ENCODE peak calls at places on chromosomes 6 and 20, in nine cellular contexts. F is posterior vena cava; X is left lung; K is kidney tubule cell; O is stomach; M is CD8-positive, alpha-beta memory T cell; D is SW 1271; A is PC-9; S is GM23248. W is an unnamed sample.

GRCh38 chr6:6686748-6687601 is 98.5 kb downstream of the LY86 start:
- DNase-seq in O (peak; percentile 99), S (peak; percentile 42), A (peak; percentile 100), D (peak; percentile 66), F (peak; percentile 94), K (peak; percentile 99), M (no peak), X (peak; percentile 95), W (peak; percentile 82)

GRCh38 chr6:4351506-4351852 is 216.1 kb upstream of the ECI2 start:
- DNase-seq in F (no peak), A (no peak), M (no peak), D (no peak), O (no peak), X (no peak), K (no peak), S (no peak), W (no peak)

GRCh38 chr6:56888687-56889086 is 66.2 kb upstream of the BEND6 start:
- DNase-seq in O (no peak), M (no peak), X (no peak), K (peak; percentile 21), S (no peak), F (no peak), A (no peak), D (no peak), W (no peak)

GRCh38 chr6:25366785-25367657 is 87.8 kb downstream of the CARMIL1 start:
- DNase-seq in M (peak; percentile 84), X (no peak), F (no peak), D (no peak), S (peak; percentile 11), A (no peak), K (peak; percentile 49), O (no peak), W (no peak)

GRCh38 chr20:38434770-38435554 is at the start of gene SNHG17:
- DNase-seq in D (peak; percentile 93), S (peak; percentile 95), X (peak; percentile 90), M (peak; percentile 85), O (peak; percentile 93), F (peak; percentile 98), A (peak; percentile 89), K (peak; percentile 93), W (peak; percentile 98)

GRCh38 chr6:150624199-150624598 is 24.5 kb downstream of the PLEKHG1 start:
- DNase-seq in D (no peak), X (no peak), S (no peak), F (no peak), K (no peak), O (no peak), M (no peak), A (no peak), W (no peak)

GRCh38 chr20:63857751-63858392 is 3.4 kb upstream of the ABHD16B start:
- DNase-seq in A (no peak), O (no peak), F (no peak), S (peak; percentile 19), X (no peak), D (no peak), K (no peak), M (no peak), W (peak; percentile 25)

GRCh38 chr20:51522207-51522606 is 20.3 kb downstream of the NFATC2 start:
- DNase-seq in M (no peak), F (no peak), O (no peak), A (no peak), X (no peak), S (no peak), D (no peak), K (no peak), W (no peak)

GRCh38 chr6:53734473-53735299 is 60.1 kb upstream of the LRRC1 start:
- DNase-seq in D (peak; percentile 71), K (peak; percentile 89), F (no peak), A (peak; percentile 59), S (peak; percentile 68), X (peak; percentile 38), M (no peak), O (peak; percentile 60), W (peak; percentile 97)

GRCh38 chr20:63742381-63743024 is 2.9 kb downstream of the SLC2A4RG start:
- DNase-seq in A (no peak), D (no peak), F (peak; percentile 72), K (no peak), S (no peak), X (no peak), O (no peak), M (no peak), W (no peak)

GRCh38 chr6:114000066-114000465 is 29.1 kb upstream of the HDAC2 start:
- DNase-seq in K (peak; percentile 56), S (peak; percentile 16), A (no peak), M (no peak), D (no peak), O (no peak), X (no peak), F (no peak), W (peak; percentile 74)

GRCh38 chr20:8385247-8385646 is 253.2 kb downstream of the PLCB1 start:
- DNase-seq in D (no peak), F (no peak), M (no peak), K (peak; percentile 5), S (peak; percentile 55), A (no peak), X (no peak), O (peak; percentile 31), W (no peak)

GRCh38 chr6:101779051-101779844 is 385.7 kb downstream of the GRIK2 start:
- DNase-seq in M (no peak), A (no peak), D (no peak), O (no peak), F (no peak), X (no peak), K (peak; percentile 53), S (peak; percentile 63), W (peak; percentile 71)

GRCh38 chr20:18719426-18719825 is 94.2 kb upstream of the SCP2D1 start:
- DNase-seq in O (no peak), A (no peak), X (no peak), F (no peak), K (peak; percentile 38), S (peak; percentile 57), D (no peak), M (no peak), W (peak; percentile 49)

GRCh38 chr6:143941852-143942627 is 66.0 kb downstream of the PLAGL1 start:
- DNase-seq in D (no peak), A (peak; percentile 26), K (peak; percentile 60), X (peak; percentile 53), O (peak; percentile 52), M (peak; percentile 30), F (no peak), S (peak; percentile 65), W (peak; percentile 81)

GRCh38 chr6:75691012-75691411 is 58.0 kb upstream of the MYO6 start:
- DNase-seq in X (no peak), A (no peak), O (no peak), K (peak; percentile 35), F (no peak), M (no peak), D (no peak), S (peak; percentile 38), W (peak; percentile 62)

GRCh38 chr6:99979953-99980352 is 14.1 kb downstream of the MCHR2 start:
- DNase-seq in D (no peak), A (no peak), K (no peak), M (no peak), F (no peak), S (no peak), O (no peak), X (no peak), W (no peak)

GRCh38 chr6:47116616-47117015 is 74.5 kb upstream of the ADGRF1 start:
- DNase-seq in X (no peak), A (peak; percentile 72), M (no peak), D (no peak), S (no peak), O (no peak), K (peak; percentile 56), F (no peak), W (no peak)

GRCh38 chr6:169020821-169021220 is 232.8 kb downstream of the THBS2 start:
- DNase-seq in D (no peak), S (no peak), K (no peak), A (no peak), M (no peak), O (no peak), X (no peak), F (no peak), W (no peak)

GRCh38 chr6:48615041-48615440 is 504.0 kb upstream of the PTCHD4 start:
- DNase-seq in O (no peak), M (no peak), X (no peak), K (peak; percentile 4), F (no peak), A (no peak), S (peak; percentile 4), D (no peak), W (peak; percentile 55)

GRCh38 chr6:102813489-102814275 is 1420.2 kb downstream of the GRIK2 start:
- DNase-seq in D (no peak), X (no peak), A (no peak), F (no peak), O (no peak), S (no peak), K (peak; percentile 11), M (no peak), W (no peak)

GRCh38 chr6:164720-165119 is 127.6 kb upstream of the DUSP22 start:
- DNase-seq in S (no peak), X (no peak), K (no peak), O (no peak), A (no peak), F (no peak), D (no peak), M (no peak), W (no peak)

GRCh38 chr6:117317261-117317660 is 51.9 kb downstream of the VGLL2 start:
- DNase-seq in M (no peak), O (no peak), A (no peak), X (no peak), S (peak; percentile 32), K (peak; percentile 38), D (no peak), F (no peak), W (peak; percentile 52)

GRCh38 chr6:53464942-53465460 is 79.9 kb downstream of the GCLC start:
- DNase-seq in D (no peak), O (no peak), M (no peak), X (peak; percentile 84), F (peak; percentile 89), A (peak; percentile 76), K (peak; percentile 51), S (peak; percentile 28), W (no peak)

GRCh38 chr6:71476872-71477271 is 188.3 kb downstream of the OGFRL1 start:
- DNase-seq in D (no peak), F (no peak), S (no peak), O (no peak), X (no peak), M (no peak), A (no peak), K (no peak), W (no peak)

W was measured in ELR.